ENCODE peak calls at places on chromosomes 12 and 14, in eight cellular contexts. I is PC-3, S is HL-60, X is tibial nerve, M is transverse colon, L is neural progenitor cell, Z is caudate nucleus, N is left lung. D is an unnamed sample.

GRCh38 chr12:105954891-105955607 is 183.7 kb downstream of the NUAK1 start:
- DNase-seq in I (no peak), S (no peak), X (no peak), M (no peak), L (no peak), Z (no peak), N (no peak), D (no peak)

GRCh38 chr12:26867084-26867483 is 34.1 kb upstream of the ITPR2 start:
- DNase-seq in I (no peak), S (no peak), X (no peak), M (no peak), L (no peak), Z (no peak), N (no peak), D (no peak)

GRCh38 chr12:116563262-116563661 is 4.1 kb downstream of the MAP1LC3B2 start:
- DNase-seq in I (no peak), S (no peak), X (no peak), M (no peak), L (no peak), Z (no peak), N (no peak), D (no peak)

GRCh38 chr12:9404469-9405260 is 196.5 kb upstream of the PZP start:
- DNase-seq in I (no peak), S (no peak), X (no peak), M (no peak), L (peak), Z (no peak), N (no peak), D (no peak)

GRCh38 chr14:94367896-94368590 is 20.4 kb downstream of the SERPINA1 start:
- DNase-seq in I (no peak), S (no peak), X (no peak), M (no peak), L (no peak), Z (no peak), N (peak), D (no peak)

GRCh38 chr14:67187210-67187609 is 2.0 kb upstream of the GARIN2 start:
- DNase-seq in I (peak), S (no peak), X (no peak), M (no peak), L (no peak), Z (no peak), N (no peak), D (no peak)

GRCh38 chr12:110741795-110742717 is 635 bp downstream of the PPP1CC start:
- DNase-seq in I (peak), S (no peak), X (no peak), M (peak), L (peak), Z (no peak), N (peak), D (no peak)

GRCh38 chr14:97273540-97273939 is 476.4 kb downstream of the VRK1 start:
- DNase-seq in I (no peak), S (no peak), X (no peak), M (no peak), L (no peak), Z (no peak), N (no peak), D (no peak)

GRCh38 chr12:777550-778047 is 25.2 kb downstream of the WNK1 start:
- DNase-seq in I (peak), S (no peak), X (no peak), M (no peak), L (no peak), Z (no peak), N (no peak), D (no peak)

GRCh38 chr12:110084314-110085015 is 36.1 kb upstream of the C12orf76 start:
- DNase-seq in I (no peak), S (no peak), X (no peak), M (no peak), L (no peak), Z (no peak), N (no peak), D (no peak)

DNA sequence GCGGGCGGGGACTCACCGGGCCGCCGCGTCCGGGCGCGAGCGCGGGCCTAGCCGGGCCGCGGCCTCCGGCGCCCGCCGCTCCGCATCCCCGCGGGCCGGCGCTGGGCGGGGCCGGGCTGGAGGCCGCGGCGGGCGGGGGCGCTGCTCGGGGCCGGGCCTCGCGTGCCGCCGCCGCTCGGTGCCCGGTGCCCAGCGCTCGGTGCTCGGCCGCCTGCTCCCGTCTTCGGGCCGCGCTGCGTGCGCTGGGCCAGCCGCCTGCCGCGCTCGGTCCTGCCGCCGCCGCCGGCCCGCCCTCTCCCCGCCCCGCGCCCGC is at the start of gene AKT1:
- DNase-seq in I (no peak), S (no peak), X (no peak), M (no peak), L (peak), Z (no peak), N (no peak), D (no peak)
- H3K27ac ChIP-seq in I (no peak), S (peak), X (peak), M (peak), L (no peak), Z (peak), N (peak), D (peak)

DNA sequence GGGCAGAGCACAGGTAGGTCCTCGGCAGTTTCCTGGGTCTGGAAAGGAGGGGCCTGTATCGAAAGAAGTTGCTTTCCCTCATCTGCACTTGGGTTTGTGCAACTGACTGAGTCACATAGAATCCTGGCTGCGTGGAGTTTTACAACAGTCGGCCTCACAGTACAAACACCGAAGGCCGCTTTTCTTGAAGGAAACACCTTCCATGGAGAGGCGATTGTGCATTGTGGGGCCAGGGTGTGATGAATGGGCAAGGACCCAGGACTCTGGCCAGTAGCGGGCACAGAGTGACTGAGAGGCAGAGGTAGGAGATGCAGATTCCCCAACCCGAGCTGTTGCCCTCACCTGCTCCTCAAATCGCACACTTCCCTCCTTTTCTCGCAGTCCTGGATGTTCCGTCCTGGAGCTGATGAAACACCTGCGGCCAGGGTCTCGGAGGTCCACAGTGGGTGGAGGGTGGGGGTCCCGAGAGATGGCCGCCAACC is 7.7 kb downstream of the CCND2 start:
- DNase-seq in I (no peak), S (no peak), X (no peak), M (peak), L (no peak), Z (no peak), N (no peak), D (no peak)
- H3K27ac ChIP-seq in I (no peak), S (no peak), X (peak), M (peak), L (no peak), Z (no peak), N (no peak), D (no peak)

GRCh38 chr14:99129211-99129696 is 142.7 kb downstream of the BCL11B start:
- DNase-seq in I (no peak), S (no peak), X (no peak), M (no peak), L (no peak), Z (no peak), N (no peak), D (no peak)
- H3K27ac ChIP-seq in I (no peak), S (no peak), X (no peak), M (no peak), L (no peak), Z (no peak), N (no peak), D (no peak)

GRCh38 chr14:20617138-20618003 is 24.1 kb downstream of the OR6S1 start:
- DNase-seq in I (no peak), S (no peak), X (no peak), M (no peak), L (no peak), Z (no peak), N (no peak), D (no peak)
- H3K27ac ChIP-seq in I (no peak), S (peak), X (no peak), M (no peak), L (no peak), Z (no peak), N (no peak), D (no peak)

GRCh38 chr12:122295877-122296276 is 29.6 kb upstream of the VPS33A start:
- DNase-seq in I (no peak), S (no peak), X (no peak), M (no peak), L (no peak), Z (no peak), N (no peak), D (no peak)

GRCh38 chr12:122293081-122293480 is 26.8 kb upstream of the VPS33A start:
- DNase-seq in I (no peak), S (no peak), X (no peak), M (no peak), L (no peak), Z (no peak), N (no peak), D (no peak)

GRCh38 chr12:122291431-122291830 is 25.1 kb upstream of the VPS33A start:
- DNase-seq in I (no peak), S (no peak), X (no peak), M (no peak), L (no peak), Z (no peak), N (no peak), D (no peak)
- H3K27ac ChIP-seq in I (no peak), S (no peak), X (no peak), M (no peak), L (no peak), Z (no peak), N (no peak), D (no peak)

GRCh38 chr12:96906498-96906848 is 584 bp upstream of the NEDD1 start:
- DNase-seq in I (no peak), S (no peak), X (no peak), M (no peak), L (no peak), Z (no peak), N (no peak), D (no peak)

GRCh38 chr12:96906849-96907664 is at the start of gene NEDD1:
- DNase-seq in I (peak), S (peak), X (peak), M (peak), L (peak), Z (peak), N (peak), D (peak)

GRCh38 chr12:96912261-96912660 is 5.2 kb downstream of the NEDD1 start:
- DNase-seq in I (no peak), S (no peak), X (no peak), M (no peak), L (no peak), Z (no peak), N (no peak), D (no peak)

GRCh38 chr12:96907681-96908163 is 665 bp downstream of the NEDD1 start:
- DNase-seq in I (no peak), S (no peak), X (no peak), M (peak), L (peak), Z (no peak), N (no peak), D (no peak)

DNA sequence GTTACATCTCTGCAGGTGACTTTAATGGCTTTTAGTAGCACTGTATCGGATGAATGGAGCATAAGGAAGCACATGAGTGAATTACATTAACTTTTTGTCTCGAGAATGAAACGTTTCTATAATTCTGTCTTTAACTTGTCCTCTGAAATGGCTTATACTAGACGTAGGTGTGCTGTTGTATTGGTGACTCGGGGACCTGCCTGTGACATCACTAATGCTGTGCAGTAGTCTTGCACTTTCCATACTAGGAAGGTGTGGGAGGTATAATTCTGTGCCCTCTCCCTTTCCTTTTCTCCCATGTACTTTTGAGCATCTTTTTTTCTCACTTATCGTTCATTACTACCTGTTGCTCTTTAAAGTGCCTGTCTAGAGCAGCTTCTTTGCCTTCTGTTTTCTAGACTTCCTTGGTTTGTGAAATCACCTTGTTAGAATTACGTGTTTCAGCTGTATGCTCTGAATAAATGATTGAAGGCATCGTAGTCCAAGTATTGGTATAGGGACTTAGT is 1.2 kb downstream of the NEDD1 start:
- DNase-seq in I (peak), S (no peak), X (no peak), M (no peak), L (no peak), Z (no peak), N (no peak), D (no peak)
- H3K27ac ChIP-seq in I (peak), S (peak), X (peak), M (peak), L (no peak), Z (no peak), N (peak), D (no peak)